ENCODE peak calls at places on chromosome 1, in four cellular contexts. Q is activated naive CD8-positive, alpha-beta T cell treated with anti-CD3 and anti-CD28 coated beads, Interleukin-2, amount 50 U/mL, for 24 hours; G is stimulated activated naive CD4-positive, alpha-beta T cell; F is M059J. B is an unnamed sample.

GRCh38 chr1:82226198-82226505 is 425.4 kb downstream of the ADGRL2 start:
- DNase-seq in F (no peak), Q (no peak), G (no peak), B (no peak)

GRCh38 chr1:228478912-228479665 is 8.1 kb upstream of the RNF187 start:
- DNase-seq in G (no peak), F (no peak), Q (no peak), B (no peak)

GRCh38 chr1:228487336-228488106 is at the start of gene RNF187:
- DNase-seq in F (no peak), G (peak), Q (peak), B (peak)

GRCh38 chr1:117851687-117852086 is 77.7 kb downstream of the GDAP2 start:
- DNase-seq in F (no peak), Q (no peak), G (no peak), B (no peak)

GRCh38 chr1:201126832-201127754 is at the start of gene ASCL5:
- DNase-seq in Q (no peak), G (no peak), F (peak), B (peak)

GRCh38 chr1:169119405-169119804 is 12.9 kb downstream of the ATP1B1 start:
- DNase-seq in Q (no peak), G (no peak), F (peak), B (no peak)

GRCh38 chr1:206690516-206690915 is 5.8 kb downstream of the MAPKAPK2 start:
- DNase-seq in F (peak), G (no peak), Q (no peak), B (no peak)

GRCh38 chr1:240618946-240619345 is 7.0 kb upstream of the GREM2 start:
- DNase-seq in G (no peak), Q (no peak), F (no peak), B (no peak)

GRCh38 chr1:6734579-6735397 is 33.2 kb upstream of the DNAJC11 start:
- DNase-seq in G (no peak), Q (no peak), F (peak), B (no peak)

GRCh38 chr1:62194651-62195282 is at the start of gene L1TD1:
- DNase-seq in F (no peak), Q (no peak), G (no peak), B (no peak)

GRCh38 chr1:186155594-186155993 is 219.5 kb downstream of the TPR start:
- DNase-seq in Q (no peak), G (no peak), F (peak), B (peak)

GRCh38 chr1:99645199-99645598 is 714 bp upstream of the PALMD start:
- DNase-seq in Q (no peak), F (peak), G (no peak), B (peak)

GRCh38 chr1:58727363-58727762 is 27.5 kb upstream of the MYSM1 start:
- DNase-seq in F (peak), G (no peak), Q (no peak), B (no peak)

GRCh38 chr1:115874929-115875328 is 34.0 kb upstream of the NHLH2 start:
- DNase-seq in Q (no peak), F (peak), G (no peak), B (no peak)